ENCODE peak calls at places on chromosomes 11 and 22, in ten cellular contexts. G, X, U, E, F, N, J, C, H and Y are unnamed samples.

GRCh38 chr11:46361283-46362145 is 14.3 kb downstream of the DGKZ start:
- DNase-seq in G (peak), X (peak), U (no peak), E (no peak), F (peak), N (no peak), J (no peak), C (peak), H (peak), Y (no peak)

GRCh38 chr11:73530109-73530508 is 67.8 kb downstream of the FAM168A start:
- DNase-seq in G (no peak), X (no peak), U (peak), E (no peak), F (no peak), N (no peak), J (no peak), C (peak), H (no peak), Y (no peak)

GRCh38 chr11:36492724-36493304 is 17.3 kb downstream of the TRAF6 start:
- DNase-seq in G (no peak), X (peak), U (peak), E (no peak), F (peak), N (peak), J (no peak), C (peak), H (peak), Y (no peak)

GRCh38 chr11:76030286-76030685 is 176.0 kb downstream of the WNT11 start:
- DNase-seq in G (no peak), X (peak), U (peak), E (no peak), F (peak), N (no peak), J (no peak), C (no peak), H (no peak), Y (no peak)

GRCh38 chr11:2933376-2934056 is 4.3 kb upstream of the PHLDA2 start:
- DNase-seq in G (peak), X (peak), U (peak), E (peak), F (peak), N (no peak), J (no peak), C (peak), H (no peak), Y (peak)

GRCh38 chr11:28049338-28050216 is 58.4 kb downstream of the KIF18A start:
- DNase-seq in G (no peak), X (peak), U (peak), E (no peak), F (peak), N (no peak), J (no peak), C (no peak), H (no peak), Y (no peak)

GRCh38 chr11:8251767-8252295 is 11.8 kb downstream of the LMO1 start:
- DNase-seq in G (no peak), X (no peak), U (no peak), E (peak), F (no peak), N (no peak), J (no peak), C (no peak), H (no peak), Y (peak)

GRCh38 chr11:64313491-64314145 is 3.7 kb downstream of the TRMT112 start:
- DNase-seq in G (peak), X (peak), U (no peak), E (no peak), F (no peak), N (no peak), J (no peak), C (no peak), H (no peak), Y (no peak)

GRCh38 chr11:10674440-10674855 is 19.1 kb downstream of the IRAG1 start:
- DNase-seq in G (peak), X (no peak), U (no peak), E (no peak), F (no peak), N (no peak), J (no peak), C (no peak), H (no peak), Y (no peak)

DNA sequence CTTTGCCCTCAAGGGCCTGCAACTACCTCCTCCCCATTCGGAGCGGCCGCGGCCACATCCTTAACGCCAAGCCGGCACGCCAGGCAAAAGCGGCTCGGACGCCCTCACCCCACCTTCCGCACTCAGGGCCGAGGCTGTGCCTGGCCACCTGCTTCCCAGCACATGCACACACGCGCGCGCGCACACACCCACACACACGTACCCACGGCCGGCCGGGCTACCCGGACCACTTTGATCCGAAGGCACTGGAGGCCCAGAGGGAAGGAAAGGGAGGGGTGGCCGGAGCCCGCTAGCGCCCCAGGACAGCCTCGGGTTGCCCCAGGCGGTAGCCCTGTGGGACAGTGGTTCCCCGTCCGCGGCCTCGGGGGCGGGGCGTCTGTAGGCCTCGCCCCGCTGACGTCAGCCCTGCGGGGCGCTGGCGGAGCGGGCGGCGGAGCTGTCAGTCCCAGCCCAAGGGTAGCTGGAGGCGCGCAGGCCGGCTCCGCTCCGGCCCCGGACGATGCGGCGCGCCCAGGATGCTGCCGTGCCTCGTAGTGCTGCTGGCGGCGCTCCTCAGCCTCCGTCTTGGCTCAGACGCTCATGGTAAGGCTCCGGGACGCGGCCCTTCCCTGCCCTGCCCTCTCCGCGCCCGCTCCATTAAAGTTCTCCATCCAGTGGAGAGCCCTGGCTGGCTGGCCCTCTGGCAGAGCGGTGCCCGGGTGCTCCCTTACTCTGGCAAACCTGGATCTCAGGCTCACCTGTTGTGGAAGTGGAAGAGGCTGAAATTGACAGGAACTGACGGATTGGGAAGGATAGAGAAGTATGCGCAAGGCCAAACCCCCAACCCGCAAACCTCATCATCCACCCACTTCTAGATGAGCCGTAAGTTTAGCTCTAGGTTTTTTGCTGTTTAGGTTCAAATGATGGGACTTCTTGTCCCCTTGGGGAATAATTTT is at the start of gene IL10RA:
- DNase-seq in G (peak), X (peak), U (peak), E (peak), F (peak), N (peak), J (no peak), C (peak), H (peak), Y (peak)
- TF ChIP-seq CTCF in G (no peak), X (no peak), U (no peak), E (no peak), F (no peak), N (no peak), J (no peak), C (no peak), H (no peak), Y (no peak)

GRCh38 chr11:130815074-130815802 is 101.0 kb downstream of the SNX19 start:
- DNase-seq in G (no peak), X (no peak), U (no peak), E (no peak), F (no peak), N (no peak), J (no peak), C (no peak), H (no peak), Y (no peak)
- TF ChIP-seq CTCF in G (no peak), X (no peak), U (no peak), E (no peak), F (no peak), N (no peak), J (no peak), C (no peak), H (no peak), Y (no peak)

GRCh38 chr22:42061041-42061440 is 9.6 kb downstream of the NAGA start:
- DNase-seq in G (no peak), X (no peak), U (no peak), E (no peak), F (no peak), N (no peak), J (no peak), C (no peak), H (no peak), Y (no peak)
- TF ChIP-seq CTCF in G (no peak), X (no peak), U (no peak), E (no peak), F (no peak), N (no peak), J (no peak), C (no peak), H (no peak), Y (no peak)

GRCh38 chr22:31107206-31108118 is at the start of gene SELENOM:
- DNase-seq in G (peak), X (peak), U (peak), E (peak), F (peak), N (peak), J (peak), C (peak), H (peak), Y (peak)
- TF ChIP-seq CTCF in G (peak), X (peak), U (peak), E (peak), F (peak), N (peak), J (peak), C (peak), H (peak), Y (peak)